ENCODE peak calls at places on chromosomes 2 and 18, in four cellular contexts. Y is HepG2, Q is K562, N is GM12878. F is an unnamed sample.

GRCh38 chr2:163348843-163349395 is 386.9 kb downstream of the FIGN start:
- DNase-seq in Y (peak), N (no peak), Q (no peak), F (peak)

GRCh38 chr2:44398243-44398897 is 36.6 kb downstream of the CAMKMT start:
- DNase-seq in N (no peak), Q (no peak), Y (no peak), F (no peak)

GRCh38 chr2:74199871-74200305 is 1.5 kb downstream of the MTHFD2 start:
- DNase-seq in Y (no peak), Q (peak), N (no peak), F (no peak)

GRCh38 chr2:61151434-61151833 is 10.6 kb upstream of the C2orf74 start:
- DNase-seq in N (no peak), Y (no peak), Q (peak), F (no peak)

GRCh38 chr2:109409347-109410020 is 204.3 kb downstream of the SEPTIN10 start:
- DNase-seq in N (no peak), Y (no peak), Q (peak), F (no peak)

GRCh38 chr2:170113168-170113567 is 64.8 kb upstream of the MYO3B start:
- DNase-seq in Q (no peak), N (no peak), Y (no peak), F (no peak)

GRCh38 chr18:12376034-12376717 is 851 bp downstream of the AFG3L2 start:
- DNase-seq in Q (peak), N (no peak), Y (peak), F (no peak)

GRCh38 chr2:230665263-230665691 is 47.4 kb upstream of the CAB39 start:
- DNase-seq in N (peak), Y (no peak), Q (no peak), F (no peak)

GRCh38 chr2:204590063-204590462 is 44.8 kb downstream of the PARD3B start:
- DNase-seq in Y (no peak), Q (no peak), N (no peak), F (no peak)

GRCh38 chr2:194870974-194871535 is 786.0 kb upstream of the SLC39A10 start:
- DNase-seq in Y (no peak), Q (no peak), N (no peak), F (no peak)

GRCh38 chr18:56889621-56890020 is 238.5 kb downstream of the WDR7 start:
- DNase-seq in Y (no peak), N (no peak), Q (no peak), F (no peak)

GRCh38 chr2:136225950-136226835 is 108.2 kb upstream of the CXCR4 start:
- DNase-seq in Q (no peak), N (no peak), Y (no peak), F (no peak)

GRCh38 chr2:27351802-27352598 is 4.6 kb downstream of the GTF3C2 start:
- DNase-seq in Q (no peak), Y (no peak), N (no peak), F (no peak)

GRCh38 chr2:218815244-218815637 is 16.4 kb downstream of the PRKAG3 start:
- DNase-seq in Q (no peak), N (no peak), Y (no peak), F (no peak)

GRCh38 chr2:120269816-120270215 is 17.2 kb downstream of the RALB start:
- DNase-seq in Q (no peak), N (no peak), Y (no peak), F (no peak)

GRCh38 chr18:11309172-11309571 is 159.8 kb upstream of the PIEZO2 start:
- DNase-seq in N (no peak), Y (peak), Q (peak), F (peak)

GRCh38 chr2:173119069-173119807 is 43.6 kb downstream of the MAP3K20 start:
- DNase-seq in Y (no peak), N (no peak), Q (no peak), F (no peak)

GRCh38 chr2:120709608-120710041 is 26.0 kb upstream of the GLI2 start:
- DNase-seq in N (no peak), Q (no peak), Y (no peak), F (no peak)

GRCh38 chr18:6729247-6730091 is at the start of gene ARHGAP28:
- DNase-seq in Q (peak), N (no peak), Y (no peak), F (no peak)

GRCh38 chr2:232042911-232043564 is 81.5 kb downstream of the DIS3L2 start:
- DNase-seq in Y (no peak), N (no peak), Q (no peak), F (no peak)

GRCh38 chr2:205947621-205948495 is 138.1 kb downstream of the INO80D start:
- DNase-seq in Q (peak), Y (peak), N (no peak), F (peak)

GRCh38 chr2:111117666-111118454 is 2.9 kb upstream of the BCL2L11 start:
- DNase-seq in N (no peak), Y (no peak), Q (no peak), F (no peak)

GRCh38 chr2:177730792-177731191 is 338.2 kb downstream of the AGPS start:
- DNase-seq in Y (no peak), N (no peak), Q (no peak), F (no peak)

GRCh38 chr18:67545681-67546080 is 29.2 kb upstream of the DSEL start:
- DNase-seq in Y (no peak), Q (no peak), N (no peak), F (no peak)

GRCh38 chr2:105515581-105516415 is 116.9 kb upstream of the FHL2 start:
- DNase-seq in Y (no peak), N (no peak), Q (no peak), F (no peak)

GRCh38 chr2:152706477-152707020 is 10.7 kb downstream of the PRPF40A start:
- DNase-seq in Q (no peak), N (no peak), Y (no peak), F (no peak)

GRCh38 chr18:4638680-4639079 is 183.6 kb upstream of the DLGAP1 start:
- DNase-seq in N (no peak), Y (no peak), Q (no peak), F (no peak)

GRCh38 chr2:164992818-164993217 is 37.5 kb upstream of the SLC38A11 start:
- DNase-seq in Q (peak), N (no peak), Y (peak), F (peak)

GRCh38 chr2:10256525-10257031 is 46.1 kb upstream of the HPCAL1 start:
- DNase-seq in Q (no peak), N (no peak), Y (no peak), F (no peak)

GRCh38 chr2:101132202-101132601 is 19.0 kb downstream of the TBC1D8 start:
- DNase-seq in Y (no peak), N (no peak), Q (no peak), F (no peak)

GRCh38 chr2:10083692-10084566 is 3.7 kb upstream of the CYS1 start:
- DNase-seq in N (peak), Y (no peak), Q (no peak), F (no peak)

GRCh38 chr2:119155633-119156032 is 2.9 kb downstream of the C1QL2 start:
- DNase-seq in Y (no peak), Q (no peak), N (no peak), F (no peak)

DNA sequence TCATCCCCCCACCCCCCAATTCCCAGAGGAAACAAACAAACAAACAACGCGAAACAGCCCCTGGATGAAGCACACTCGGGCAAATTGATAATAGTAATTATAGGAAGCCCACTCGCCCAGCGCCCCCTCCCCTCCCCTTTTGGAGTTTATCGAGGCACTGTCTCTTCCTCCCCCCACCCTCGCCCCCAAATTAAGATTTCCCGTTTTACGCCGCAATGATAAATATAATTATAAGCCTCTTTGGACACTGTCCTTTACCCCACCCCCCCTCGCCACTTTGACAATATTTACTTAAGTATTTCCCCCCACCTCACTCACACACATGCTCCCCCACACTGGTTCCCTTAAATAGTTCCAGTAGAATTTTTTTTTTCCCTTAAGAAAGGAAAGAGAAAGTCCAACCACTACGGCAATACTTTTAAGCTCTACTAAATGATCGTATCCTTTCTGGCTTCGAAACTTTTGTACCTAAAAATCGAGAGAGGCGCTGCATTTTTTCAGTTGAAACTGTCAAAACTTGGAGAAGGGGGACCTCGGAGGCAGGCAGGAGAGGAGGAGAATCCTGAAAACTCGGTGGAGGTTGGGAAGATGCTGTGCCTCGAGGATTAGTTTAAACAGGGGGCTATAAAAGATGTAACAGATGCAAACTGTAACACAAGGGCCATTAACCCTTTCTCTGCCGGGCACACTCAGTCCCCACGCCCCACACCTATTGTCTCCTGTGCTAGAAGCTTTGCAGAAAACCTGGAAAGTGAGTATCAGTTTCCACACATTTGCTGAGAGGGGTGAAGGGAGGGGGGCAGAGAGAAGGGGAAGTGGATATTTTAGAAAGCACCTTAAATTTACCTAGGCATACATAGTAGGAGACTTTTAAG is 1.9 kb downstream of the ZEB2 start:
- DNase-seq in Q (peak), N (no peak), Y (no peak), F (no peak)
- TF ChIP-seq EZH2 in Q (no peak), N (no peak), Y (no peak), F (no peak)

GRCh38 chr2:186883666-186884065 is 34.7 kb upstream of the ZSWIM2 start:
- DNase-seq in Y (no peak), N (no peak), Q (peak), F (no peak)

GRCh38 chr2:186881644-186882043 is 32.7 kb upstream of the ZSWIM2 start:
- DNase-seq in Q (no peak), N (no peak), Y (no peak), F (no peak)

GRCh38 chr2:186879312-186879711 is 30.3 kb upstream of the ZSWIM2 start:
- DNase-seq in Y (no peak), Q (no peak), N (no peak), F (no peak)

GRCh38 chr2:186884585-186884984 is 35.6 kb upstream of the ZSWIM2 start:
- DNase-seq in Q (peak), N (no peak), Y (no peak), F (no peak)

GRCh38 chr2:186882511-186883071 is 33.6 kb upstream of the ZSWIM2 start:
- DNase-seq in N (no peak), Y (no peak), Q (no peak), F (no peak)
- TF ChIP-seq REST in N (no peak), Y (no peak), Q (no peak), F (no peak)

GRCh38 chr2:28602136-28602660 is 106.3 kb downstream of the PLB1 start:
- DNase-seq in N (no peak), Y (no peak), Q (no peak), F (no peak)

GRCh38 chr2:28606986-28607441 is 111.2 kb downstream of the PLB1 start:
- DNase-seq in Y (no peak), N (no peak), Q (peak), F (no peak)

GRCh38 chr2:28603821-28604220 is 108.0 kb downstream of the PLB1 start:
- DNase-seq in Q (no peak), Y (no peak), N (no peak), F (no peak)

GRCh38 chr2:28602751-28603639 is 107.1 kb downstream of the PLB1 start:
- DNase-seq in N (no peak), Y (no peak), Q (no peak), F (no peak)

DNA sequence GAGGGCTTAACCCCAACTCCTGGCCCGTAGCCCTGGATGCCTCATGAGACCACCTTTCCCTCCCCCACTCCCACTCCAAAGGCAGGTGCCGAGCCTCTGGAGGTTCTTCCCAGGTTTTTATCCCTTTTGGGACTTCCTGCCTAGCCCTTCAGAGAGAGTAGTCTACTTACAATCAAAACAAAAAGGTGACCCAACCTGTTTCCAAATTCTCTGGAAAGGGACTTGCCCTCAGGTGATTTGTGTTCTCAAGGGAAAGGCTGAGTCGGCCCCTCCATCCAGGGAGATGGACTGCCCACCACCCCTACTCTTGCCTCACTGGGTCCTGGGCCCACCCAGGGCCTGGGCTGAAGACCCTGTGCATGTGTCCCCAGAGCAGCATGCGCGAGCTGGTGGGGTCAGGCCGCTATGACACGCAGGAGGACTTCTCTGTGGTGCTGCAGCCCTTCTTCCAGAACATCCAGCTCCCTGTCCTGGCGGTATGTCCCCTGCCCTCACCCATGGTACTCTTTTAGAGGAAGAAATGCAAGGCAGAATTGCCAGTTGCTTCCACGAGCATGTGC is 108.5 kb downstream of the PLB1 start:
- DNase-seq in N (no peak), Y (no peak), Q (no peak), F (no peak)
- TF ChIP-seq YY1 in N (no peak), Y (no peak), Q (no peak), F (no peak)

GRCh38 chr2:217798743-217799552 is 203.8 kb downstream of the TNS1 start:
- DNase-seq in Q (no peak), N (no peak), Y (no peak), F (no peak)
- TF ChIP-seq EZH2 in Q (no peak), N (no peak), Y (no peak), F (no peak)

DNA sequence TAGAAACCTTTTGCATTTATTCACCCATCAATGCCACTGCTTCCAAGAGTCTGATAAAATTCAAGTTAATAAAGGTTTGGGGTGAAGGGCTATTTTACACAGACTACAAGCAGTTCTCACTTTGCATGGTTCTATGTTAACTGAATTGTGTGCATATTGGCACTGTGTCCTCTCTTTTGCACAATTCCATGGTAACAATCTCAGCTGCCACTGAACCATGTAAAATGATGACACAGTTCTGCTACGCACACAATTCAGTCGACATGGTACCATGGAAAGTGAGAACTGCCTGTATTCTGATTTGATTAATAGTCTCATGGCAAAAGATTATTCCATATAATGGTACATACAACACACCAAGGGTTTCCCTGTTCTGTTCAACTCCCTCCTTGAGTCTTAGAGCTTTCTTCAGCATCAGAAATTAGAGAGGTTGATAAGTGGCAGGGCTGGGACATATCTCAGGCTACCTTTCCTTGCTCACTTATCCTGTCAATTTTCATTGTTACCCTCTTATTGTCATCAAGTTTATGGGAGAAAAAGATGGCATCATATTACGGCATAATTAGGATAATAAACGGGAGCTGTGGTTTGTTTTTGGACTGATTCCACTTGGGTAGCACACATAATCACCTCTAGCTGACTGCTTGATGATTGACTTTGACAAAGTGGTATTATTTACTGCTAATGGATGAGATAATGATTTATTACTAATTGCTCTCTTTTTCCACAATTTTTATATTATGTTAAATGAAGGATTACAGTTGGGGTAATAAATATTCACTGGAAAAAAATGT is 139.3 kb upstream of the CREB1 start:
- DNase-seq in N (no peak), Y (no peak), Q (no peak), F (no peak)
- TF ChIP-seq REST in N (no peak), Y (no peak), Q (no peak), F (no peak)

GRCh38 chr18:62744076-62744705 is 28.9 kb downstream of the PHLPP1 start:
- DNase-seq in N (no peak), Q (no peak), Y (peak), F (no peak)

GRCh38 chr18:62739911-62740310 is 24.6 kb downstream of the PHLPP1 start:
- DNase-seq in Q (no peak), N (no peak), Y (no peak), F (no peak)

GRCh38 chr18:62738638-62739037 is 23.3 kb downstream of the PHLPP1 start:
- DNase-seq in N (no peak), Y (no peak), Q (no peak), F (no peak)

GRCh38 chr18:62741584-62741983 is 26.2 kb downstream of the PHLPP1 start:
- DNase-seq in Q (no peak), N (no peak), Y (peak), F (no peak)

DNA sequence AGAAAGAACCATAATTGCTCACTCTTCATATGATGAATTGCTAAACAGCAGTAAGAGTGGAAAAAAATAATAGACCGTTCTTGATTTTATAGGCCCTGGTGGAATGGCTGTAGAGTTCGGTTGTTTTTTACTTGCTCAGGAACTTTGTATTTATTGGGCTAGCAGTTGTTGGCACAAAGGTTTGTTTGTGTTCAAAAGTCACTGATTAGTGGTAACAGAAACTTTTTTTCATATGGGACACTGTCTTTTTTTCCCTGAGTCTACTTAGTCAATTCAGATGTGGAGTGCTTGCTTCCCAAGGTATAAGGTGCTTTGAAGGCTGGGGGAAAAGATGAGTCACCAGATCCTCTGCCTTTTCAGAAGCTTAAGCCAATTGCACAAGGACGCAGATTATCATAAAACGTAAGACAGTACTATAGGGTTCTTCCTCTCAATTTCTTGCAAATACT is 25.8 kb downstream of the PHLPP1 start:
- DNase-seq in Q (peak), N (no peak), Y (peak), F (peak)
- TF ChIP-seq YY1 in Q (no peak), N (no peak), Y (peak), F (no peak)

GRCh38 chr2:176149484-176150337 is 1.6 kb upstream of the HOXD4 start:
- DNase-seq in Q (no peak), N (no peak), Y (no peak), F (no peak)
- TF ChIP-seq EZH2 in Q (peak), N (no peak), Y (no peak), F (no peak)

GRCh38 chr2:148989882-148990493 is 48.5 kb upstream of the LYPD6B start:
- DNase-seq in Q (peak), N (peak), Y (peak), F (peak)
- TF ChIP-seq REST in Q (no peak), N (no peak), Y (no peak), F (no peak)

DNA sequence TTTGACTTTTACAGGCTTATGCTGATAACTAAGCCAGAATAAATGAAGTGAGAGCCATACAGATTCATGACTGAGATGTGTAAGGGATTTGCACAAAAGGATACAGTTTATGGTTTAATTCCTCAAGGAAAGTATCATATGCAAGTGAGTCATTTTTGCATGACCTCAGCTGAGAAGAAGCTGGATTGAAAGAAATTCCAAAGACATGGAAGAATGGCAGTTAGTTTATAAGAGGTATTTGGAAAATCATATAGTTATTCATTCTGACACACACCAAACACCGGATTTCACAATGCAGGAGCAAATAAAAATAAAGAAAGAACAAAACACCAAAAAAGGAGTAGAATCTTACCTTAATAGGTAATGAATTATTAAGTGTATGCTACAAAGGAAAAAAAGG is 83.2 kb upstream of the RND3 start:
- DNase-seq in N (no peak), Y (no peak), Q (no peak), F (no peak)
- TF ChIP-seq YY1 in N (no peak), Y (no peak), Q (no peak), F (no peak)